ENCODE peak calls at places on chromosomes 3 and 15, in six cellular contexts. V, L, D, Z, J and E are unnamed samples.

GRCh38 chr3:59935025-59935424 is 885.2 kb upstream of the CFAP20DC start:
- DNase-seq in D (no peak), L (no peak), V (no peak), Z (no peak), J (no peak), E (no peak)

GRCh38 chr3:109152326-109152725 is 15.8 kb downstream of the C3orf85 start:
- DNase-seq in L (no peak), Z (no peak), V (no peak), J (no peak), D (no peak), E (no peak)

GRCh38 chr15:101536875-101537405 is 47.4 kb upstream of the PCSK6 start:
- DNase-seq in D (peak; percentile 37), J (no peak), L (no peak), V (no peak), Z (peak; percentile 28), E (no peak)

GRCh38 chr3:112056451-112056929 is 22.0 kb downstream of the TMPRSS7 start:
- DNase-seq in D (no peak), J (peak; percentile 56), V (no peak), Z (no peak), L (peak; percentile 92), E (no peak)

GRCh38 chr3:17742837-17743659 is 617 bp upstream of the TBC1D5 start:
- DNase-seq in L (peak; percentile 98), J (no peak), D (no peak), Z (peak; percentile 96), V (no peak), E (no peak)

GRCh38 chr15:70559223-70559823 is 204.0 kb downstream of the UACA start:
- DNase-seq in D (no peak), Z (peak; percentile 18), J (peak; percentile 71), L (peak; percentile 44), V (no peak), E (no peak)

GRCh38 chr3:3366391-3366790 is 186.9 kb upstream of the CRBN start:
- DNase-seq in L (no peak), D (no peak), Z (no peak), J (no peak), V (no peak), E (no peak)

GRCh38 chr3:126035362-126036050 is 48.4 kb downstream of the SLC41A3 start:
- DNase-seq in J (no peak), D (peak; percentile 22), Z (peak; percentile 15), L (no peak), V (no peak), E (no peak)

GRCh38 chr3:50592568-50592967 is 19.0 kb downstream of the CISH start:
- DNase-seq in D (no peak), Z (no peak), J (no peak), V (no peak), L (no peak), E (no peak)

GRCh38 chr3:150371741-150372254 is 36.3 kb upstream of the TSC22D2 start:
- DNase-seq in J (peak; percentile 98), V (peak; percentile 95), Z (no peak), L (peak; percentile 99), D (no peak), E (peak; percentile 12)

GRCh38 chr3:186360779-186361178 is 1.3 kb downstream of the DGKG start:
- DNase-seq in Z (peak; percentile 39), D (peak; percentile 67), L (no peak), V (peak; percentile 22), J (no peak), E (peak; percentile 24)

GRCh38 chr15:61796056-61796455 is 264.2 kb downstream of the VPS13C start:
- DNase-seq in L (peak; percentile 4), V (no peak), D (no peak), J (no peak), Z (no peak), E (no peak)

GRCh38 chr3:28799084-28799483 is 450.5 kb upstream of the AZI2 start:
- DNase-seq in J (no peak), D (no peak), Z (no peak), V (peak; percentile 59), L (peak; percentile 0), E (no peak)

GRCh38 chr3:104952587-104952986 is 414.1 kb upstream of the ALCAM start:
- DNase-seq in J (peak; percentile 71), Z (no peak), V (no peak), D (no peak), L (peak; percentile 88), E (no peak)

GRCh38 chr3:168457973-168458539 is 362.3 kb upstream of the GOLIM4 start:
- DNase-seq in V (no peak), L (no peak), Z (no peak), D (no peak), J (no peak), E (no peak)

GRCh38 chr15:31975446-31976229 is 54.7 kb upstream of the CHRNA7 start:
- DNase-seq in V (no peak), D (peak; percentile 59), J (no peak), Z (no peak), L (no peak), E (peak; percentile 5)

GRCh38 chr3:108471346-108471935 is 39.0 kb downstream of the MYH15 start:
- DNase-seq in V (peak; percentile 39), D (no peak), Z (no peak), J (peak; percentile 43), L (peak; percentile 16), E (no peak)

GRCh38 chr15:67080118-67080899 is 14.9 kb downstream of the SMAD3 start:
- DNase-seq in D (no peak), J (peak; percentile 86), Z (no peak), L (peak; percentile 66), V (no peak), E (no peak)

GRCh38 chr15:63826513-63826912 is 7.2 kb downstream of the HERC1 start:
- DNase-seq in V (peak; percentile 21), L (peak; percentile 48), D (no peak), Z (no peak), J (peak; percentile 32), E (no peak)

GRCh38 chr15:74367296-74367854 is at the start of gene CYP11A1:
- DNase-seq in Z (no peak), L (no peak), J (no peak), V (no peak), D (no peak), E (no peak)
- H2BK5ac ChIP-seq in Z (no peak within 1 kb of the TSS), L (no peak within 1 kb of the TSS), J (no peak within 1 kb of the TSS), V (no peak within 1 kb of the TSS), D (no peak within 1 kb of the TSS), E (peak within 1 kb of the TSS; percentile 27)

DNA sequence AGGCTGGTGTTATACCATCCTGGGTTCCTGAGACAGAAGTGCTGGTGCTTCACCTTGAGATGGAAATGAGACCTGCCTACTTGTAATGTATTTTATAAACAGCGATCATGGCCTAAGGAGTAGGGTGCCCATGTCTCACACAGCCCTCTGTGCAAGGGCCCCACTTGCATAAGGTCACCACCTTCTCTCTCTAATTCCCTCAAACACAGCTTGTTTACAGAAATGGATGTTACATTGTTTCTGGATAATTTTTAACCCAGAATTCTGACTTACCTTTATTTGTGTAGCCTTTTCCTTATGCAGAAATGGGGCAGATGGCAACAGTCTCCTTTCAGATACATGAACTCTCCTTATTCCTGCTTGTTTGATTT is 95.1 kb upstream of the UMPS start:
- DNase-seq in V (no peak), J (no peak), Z (no peak), L (no peak), D (no peak), E (no peak)
- H2BK120ac ChIP-seq in V (no peak overlapping the region), J (no peak overlapping the region), Z (no peak overlapping the region), L (no peak overlapping the region), D (peak overlapping the region; percentile 60), E (no peak overlapping the region)

DNA sequence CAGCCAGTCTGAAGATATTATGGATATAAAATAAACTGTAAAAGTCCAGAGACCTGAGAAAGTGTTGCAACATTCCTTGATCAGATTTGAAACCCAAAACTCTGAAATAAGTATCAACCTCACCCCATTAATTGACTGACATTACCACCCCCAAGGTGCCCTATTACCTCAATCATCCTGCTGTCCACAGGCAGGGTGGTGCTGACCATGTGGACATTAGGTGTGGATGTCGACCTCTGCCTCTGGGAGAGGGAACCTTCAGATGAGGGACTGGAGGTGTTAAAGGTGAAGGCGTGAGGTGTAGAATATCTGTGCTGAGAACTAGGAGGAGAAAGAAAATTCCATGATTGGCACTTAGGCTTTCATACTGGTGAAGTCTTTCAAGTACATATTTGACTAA is 47.1 kb downstream of the MKRN2 start:
- DNase-seq in D (no peak), V (peak; percentile 21), L (no peak), Z (no peak), J (no peak), E (no peak)
- H2BK15ac ChIP-seq in D (no peak overlapping the region), V (no peak overlapping the region), L (no peak overlapping the region), Z (no peak overlapping the region), J (no peak overlapping the region), E (no peak overlapping the region)

DNA sequence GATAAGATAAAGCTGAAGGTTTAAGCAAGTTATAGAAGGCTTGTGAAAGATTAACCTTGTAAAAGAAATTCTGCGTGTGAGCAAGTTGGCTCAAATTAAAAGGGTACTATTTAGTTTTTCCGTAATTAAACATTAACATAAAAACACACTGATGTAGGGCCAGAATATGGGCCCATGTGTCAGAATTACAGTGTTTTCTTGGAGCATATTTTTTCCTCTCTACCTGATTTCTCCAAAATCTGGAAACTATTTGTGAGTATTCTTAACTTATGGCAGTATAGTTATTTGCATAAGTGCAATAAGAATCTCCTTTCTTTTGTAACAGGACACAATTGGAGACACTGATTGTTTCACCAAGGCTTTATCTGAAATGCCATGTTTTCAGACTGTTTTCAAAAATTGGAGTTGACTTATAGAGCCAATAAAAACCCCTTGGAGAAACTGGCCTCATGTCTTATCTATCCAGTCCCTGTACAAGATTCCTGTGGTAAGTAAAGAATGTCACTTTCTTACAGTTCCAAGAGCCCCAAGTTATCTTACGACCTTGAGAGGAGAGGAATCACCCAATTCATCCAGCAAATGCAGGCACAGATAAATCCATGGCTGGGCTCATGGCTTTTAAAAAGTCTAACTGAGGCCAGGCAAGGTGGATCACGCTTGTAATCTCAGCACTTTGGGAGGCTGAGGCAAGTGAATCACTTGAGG is 47.8 kb upstream of the P2RY1 start:
- DNase-seq in V (peak; percentile 45), L (no peak), D (no peak), Z (no peak), J (peak; percentile 30), E (no peak)
- H2BK5ac ChIP-seq in V (no peak overlapping the region), L (no peak overlapping the region), D (no peak overlapping the region), Z (no peak overlapping the region), J (no peak overlapping the region), E (no peak overlapping the region)

DNA sequence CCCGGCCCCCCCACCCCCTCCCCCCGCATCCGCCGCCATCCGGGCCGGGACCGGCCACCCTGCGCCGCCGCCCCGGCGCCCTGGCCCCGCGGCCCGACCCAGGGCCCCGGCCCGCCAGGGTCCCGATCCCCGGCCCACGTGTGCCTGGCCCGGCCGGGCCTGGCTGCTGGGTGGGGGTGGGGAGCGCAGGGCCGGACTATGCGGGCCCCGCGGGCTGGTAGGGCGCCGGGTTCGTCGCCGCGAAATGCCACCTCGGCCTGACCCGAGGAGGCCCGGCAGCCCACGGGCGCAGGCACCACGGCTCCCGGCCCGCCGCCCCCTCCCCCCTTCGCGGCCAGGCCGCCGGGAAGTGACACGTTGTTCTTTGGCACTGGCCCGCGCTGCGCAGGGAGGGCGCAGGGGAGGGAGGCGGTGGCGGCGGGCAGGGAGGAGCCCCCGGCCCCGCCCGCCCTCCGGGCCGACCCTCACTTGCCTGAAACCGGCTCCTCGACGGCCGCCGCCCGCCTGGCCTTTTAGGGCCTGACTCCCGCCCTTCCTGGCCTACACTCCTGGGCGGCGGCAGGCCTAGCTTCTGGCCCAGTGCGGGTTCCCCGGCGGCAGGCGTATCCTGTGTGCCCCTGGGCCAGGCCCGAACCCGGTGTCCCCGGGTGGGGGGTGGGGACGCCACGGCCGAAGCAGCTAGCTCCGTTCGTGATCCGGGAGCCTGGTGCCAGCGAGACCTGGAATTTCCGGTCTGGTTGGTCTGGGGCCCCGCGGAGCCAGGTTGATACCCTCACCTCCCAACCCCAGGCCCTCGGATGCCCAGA is 497 bp downstream of the EIF4G1 start:
- DNase-seq in L (peak; percentile 76), Z (no peak), D (peak; percentile 69), J (peak; percentile 84), V (peak; percentile 74), E (peak; percentile 48)
- H2BK120ac ChIP-seq in L (peak overlapping the region; percentile 83), Z (no peak overlapping the region), D (no peak overlapping the region), J (peak overlapping the region; percentile 97), V (peak overlapping the region; percentile 33), E (no peak overlapping the region)